ENCODE peak calls at places on chromosome X, in five cellular contexts. D is EL, X is NCI-H526, V is aorta, Y is OCI-M1. F is an unnamed sample.

GRCh38 chrX:129808163-129808828 is 28.5 kb downstream of the SASH3 start:
- DNase-seq in D (no peak), X (no peak), V (no peak), Y (no peak), F (no peak)

GRCh38 chrX:41616935-41617334 is 71.8 kb upstream of the GPR34 start:
- DNase-seq in D (no peak), X (no peak), V (no peak), Y (no peak), F (no peak)

GRCh38 chrX:136880003-136880451 is 498 bp downstream of the RBMX start:
- DNase-seq in D (peak; percentile 11), X (no peak), V (no peak), Y (peak; percentile 61), F (no peak)

GRCh38 chrX:150446151-150446550 is 83.0 kb downstream of the MAMLD1 start:
- DNase-seq in D (no peak), X (no peak), V (no peak), Y (peak; percentile 5), F (no peak)

GRCh38 chrX:70087857-70088256 is 25.6 kb downstream of the OTUD6A start:
- DNase-seq in D (peak; percentile 18), X (no peak), V (no peak), Y (peak; percentile 1), F (peak; percentile 59)

GRCh38 chrX:105552395-105552794 is 269.9 kb upstream of the NRK start:
- DNase-seq in D (no peak), X (no peak), V (no peak), Y (peak; percentile 1), F (peak; percentile 88)

GRCh38 chrX:104565791-104566687 is at the start of gene IL1RAPL2:
- DNase-seq in D (peak; percentile 0), X (peak; percentile 81), V (no peak), Y (no peak), F (peak; percentile 81)

GRCh38 chrX:77564824-77565223 is 117.6 kb downstream of the FGF16 start:
- DNase-seq in D (peak; percentile 0), X (no peak), V (no peak), Y (no peak), F (peak; percentile 12)

GRCh38 chrX:134374294-134374693 is 85.7 kb upstream of the HPRT1 start:
- DNase-seq in D (no peak), X (no peak), V (no peak), Y (peak; percentile 59), F (peak; percentile 36)

GRCh38 chrX:110734894-110735541 is 60.6 kb downstream of the CHRDL1 start:
- DNase-seq in D (peak; percentile 87), X (no peak), V (no peak), Y (no peak), F (no peak)

GRCh38 chrX:124497386-124497785 is 151.0 kb downstream of the SH2D1A start:
- DNase-seq in D (no peak), X (no peak), V (no peak), Y (no peak), F (peak; percentile 73)

GRCh38 chrX:23292979-23293651 is 41.5 kb upstream of the PTCHD1 start:
- DNase-seq in D (peak; percentile 1), X (no peak), V (no peak), Y (no peak), F (peak; percentile 49)

GRCh38 chrX:47927212-47927611 is 76.6 kb downstream of the ZNF182 start:
- DNase-seq in D (no peak), X (no peak), V (no peak), Y (no peak), F (no peak)

GRCh38 chrX:49260221-49260985 is 4.1 kb downstream of the FOXP3 start:
- DNase-seq in D (no peak), X (no peak), V (no peak), Y (no peak), F (no peak)

GRCh38 chrX:20361890-20362262 is 95.2 kb upstream of the RPS6KA3 start:
- DNase-seq in D (peak; percentile 77), X (no peak), V (no peak), Y (peak; percentile 0), F (peak; percentile 63)

GRCh38 chrX:110258552-110258951 is 59.3 kb downstream of the AMMECR1 start:
- DNase-seq in D (peak; percentile 43), X (no peak), V (no peak), Y (no peak), F (peak; percentile 72)

GRCh38 chrX:110280954-110281353 is 36.9 kb downstream of the AMMECR1 start:
- DNase-seq in D (peak; percentile 61), X (no peak), V (no peak), Y (no peak), F (peak; percentile 39)

GRCh38 chrX:75522565-75523411 is at the start of gene ZDHHC15:
- DNase-seq in D (peak; percentile 0), X (peak; percentile 30), V (peak; percentile 75), Y (peak; percentile 56), F (peak; percentile 1)

GRCh38 chrX:17376381-17377046 is 1.5 kb downstream of the NHS start:
- DNase-seq in D (peak; percentile 18), X (no peak), V (peak; percentile 59), Y (no peak), F (peak; percentile 34)

GRCh38 chrX:84064164-84064563 is 123.8 kb downstream of the RPS6KA6 start:
- DNase-seq in D (no peak), X (no peak), V (no peak), Y (no peak), F (peak; percentile 16)

GRCh38 chrX:5113128-5113527 is 1115.5 kb downstream of the NLGN4X start:
- DNase-seq in D (no peak), X (peak; percentile 25), V (no peak), Y (peak; percentile 60), F (peak; percentile 65)